ENCODE peak calls at places on chromosomes 1 and 21, in four cellular contexts. One of them, this sample, is unnamed.
A peak's percentile ranks its signal among the peaks of the same experiment; 100 is the strongest.

GRCh38 chr1:218209351-218209861 is 75.7 kb upstream of the RRP15 start:
- DNase-seq in IMR-90: peak; percentile 93
- DNase-seq in bronchial epithelial cell: peak; percentile 77
- DNase-seq in K562: no peak
- DNase-seq in this sample: no peak

GRCh38 chr21:41993744-41994143 is 16.4 kb downstream of the ZBTB21 start:
- DNase-seq in IMR-90: peak; percentile 93
- DNase-seq in bronchial epithelial cell: no peak
- DNase-seq in K562: no peak
- DNase-seq in this sample: no peak

GRCh38 chr1:234934611-234935033 is 194.0 kb downstream of the TOMM20 start:
- DNase-seq in IMR-90: peak; percentile 99
- DNase-seq in bronchial epithelial cell: peak; percentile 71
- DNase-seq in K562: no peak
- DNase-seq in this sample: no peak

GRCh38 chr1:110155878-110156522 is 5.7 kb downstream of the SLC6A17 start:
- DNase-seq in IMR-90: peak; percentile 63
- DNase-seq in bronchial epithelial cell: peak; percentile 45
- DNase-seq in K562: peak; percentile 79
- DNase-seq in this sample: peak; percentile 43

GRCh38 chr1:204074274-204075115 is 1.6 kb downstream of the SOX13 start:
- DNase-seq in IMR-90: peak; percentile 52
- DNase-seq in bronchial epithelial cell: peak; percentile 29
- DNase-seq in K562: no peak
- DNase-seq in this sample: no peak

GRCh38 chr1:203278087-203278884 is 27.0 kb upstream of the BTG2 start:
- DNase-seq in IMR-90: peak; percentile 81
- DNase-seq in bronchial epithelial cell: peak; percentile 68
- DNase-seq in K562: peak; percentile 43
- DNase-seq in this sample: no peak

GRCh38 chr1:59666106-59666505 is 148.6 kb upstream of the HOOK1 start:
- DNase-seq in IMR-90: no peak
- DNase-seq in bronchial epithelial cell: no peak
- DNase-seq in K562: no peak
- DNase-seq in this sample: no peak

GRCh38 chr1:218600968-218601367 is 255.8 kb downstream of the TGFB2 start:
- DNase-seq in IMR-90: no peak
- DNase-seq in bronchial epithelial cell: peak; percentile 82
- DNase-seq in K562: no peak
- DNase-seq in this sample: no peak

GRCh38 chr1:160494620-160495019 is 28.4 kb downstream of the SLAMF6 start:
- DNase-seq in IMR-90: no peak
- DNase-seq in bronchial epithelial cell: no peak
- DNase-seq in K562: no peak
- DNase-seq in this sample: no peak

GRCh38 chr1:200075938-200076546 is 48.5 kb downstream of the NR5A2 start:
- DNase-seq in IMR-90: peak; percentile 79
- DNase-seq in bronchial epithelial cell: peak; percentile 76
- DNase-seq in K562: no peak
- DNase-seq in this sample: no peak

GRCh38 chr1:25952851-25953401 is 44.9 kb downstream of the PAFAH2 start:
- DNase-seq in IMR-90: peak; percentile 58
- DNase-seq in bronchial epithelial cell: no peak
- DNase-seq in K562: no peak
- DNase-seq in this sample: no peak

GRCh38 chr1:199041173-199041914 is 402.5 kb downstream of the PTPRC start:
- DNase-seq in IMR-90: no peak
- DNase-seq in bronchial epithelial cell: no peak
- DNase-seq in K562: no peak
- DNase-seq in this sample: peak; percentile 81

GRCh38 chr1:167230437-167230836 is 9.8 kb downstream of the POU2F1 start:
- DNase-seq in IMR-90: no peak
- DNase-seq in bronchial epithelial cell: no peak
- DNase-seq in K562: no peak
- DNase-seq in this sample: no peak

GRCh38 chr1:209094384-209094783 is 489.1 kb upstream of the CAMK1G start:
- DNase-seq in IMR-90: no peak
- DNase-seq in bronchial epithelial cell: no peak
- DNase-seq in K562: no peak
- DNase-seq in this sample: no peak

GRCh38 chr1:55050283-55050682 is 10.9 kb downstream of the PCSK9 start:
- DNase-seq in IMR-90: peak; percentile 62
- DNase-seq in bronchial epithelial cell: no peak
- DNase-seq in K562: no peak
- DNase-seq in this sample: no peak

GRCh38 chr1:95002167-95002566 is 70.6 kb downstream of the ALG14 start:
- DNase-seq in IMR-90: no peak
- DNase-seq in bronchial epithelial cell: no peak
- DNase-seq in K562: no peak
- DNase-seq in this sample: no peak

GRCh38 chr1:79040424-79041089 is 34.0 kb upstream of the ADGRL4 start:
- DNase-seq in IMR-90: peak; percentile 16
- DNase-seq in bronchial epithelial cell: peak; percentile 31
- DNase-seq in K562: no peak
- DNase-seq in this sample: peak; percentile 61

GRCh38 chr1:198556969-198557368 is 16.5 kb upstream of the ATP6V1G3 start:
- DNase-seq in IMR-90: no peak
- DNase-seq in bronchial epithelial cell: no peak
- DNase-seq in K562: no peak
- DNase-seq in this sample: peak; percentile 81

GRCh38 chr1:236110137-236110536 is 32.2 kb upstream of the GPR137B start:
- DNase-seq in IMR-90: no peak
- DNase-seq in bronchial epithelial cell: no peak
- DNase-seq in K562: no peak
- DNase-seq in this sample: no peak

GRCh38 chr21:43611598-43612369 is 47.5 kb downstream of the HSF2BP start:
- DNase-seq in IMR-90: peak; percentile 95
- DNase-seq in bronchial epithelial cell: peak; percentile 57
- DNase-seq in K562: peak; percentile 68
- DNase-seq in this sample: peak; percentile 65

GRCh38 chr1:186474208-186474607 is 13.3 kb upstream of the PDC start:
- DNase-seq in IMR-90: peak; percentile 78
- DNase-seq in bronchial epithelial cell: peak; percentile 31
- DNase-seq in K562: no peak
- DNase-seq in this sample: no peak

GRCh38 chr1:223046011-223046410 is 97.0 kb downstream of the TLR5 start:
- DNase-seq in IMR-90: no peak
- DNase-seq in bronchial epithelial cell: no peak
- DNase-seq in K562: no peak
- DNase-seq in this sample: no peak

GRCh38 chr1:206050655-206051235 is 2.2 kb upstream of the RHEX start:
- DNase-seq in IMR-90: peak; percentile 2
- DNase-seq in bronchial epithelial cell: peak; percentile 76
- DNase-seq in K562: no peak
- DNase-seq in this sample: peak; percentile 99

GRCh38 chr1:162560303-162561036 is 1.1 kb upstream of the UAP1 start:
- DNase-seq in IMR-90: no peak
- DNase-seq in bronchial epithelial cell: no peak
- DNase-seq in K562: no peak
- DNase-seq in this sample: no peak

GRCh38 chr1:30748098-30748698 is 9.4 kb downstream of the LAPTM5 start:
- DNase-seq in IMR-90: no peak
- DNase-seq in bronchial epithelial cell: peak; percentile 81
- DNase-seq in K562: peak; percentile 34
- DNase-seq in this sample: peak; percentile 87

GRCh38 chr1:201430790-201431189 is 9.3 kb upstream of the TNNI1 start:
- DNase-seq in IMR-90: no peak
- DNase-seq in bronchial epithelial cell: no peak
- DNase-seq in K562: no peak
- DNase-seq in this sample: no peak

GRCh38 chr1:68051475-68051874 is 1.0 kb upstream of the DIRAS3 start:
- DNase-seq in IMR-90: peak; percentile 68
- DNase-seq in bronchial epithelial cell: peak; percentile 58
- DNase-seq in K562: no peak
- DNase-seq in this sample: no peak
- H3K4me3 ChIP-seq in IMR-90: peak overlapping the region; percentile 51
- H3K4me3 ChIP-seq in bronchial epithelial cell: peak overlapping the region; percentile 26
- H3K4me3 ChIP-seq in K562: no peak overlapping the region
- H3K4me3 ChIP-seq in this sample: no peak overlapping the region

DNA sequence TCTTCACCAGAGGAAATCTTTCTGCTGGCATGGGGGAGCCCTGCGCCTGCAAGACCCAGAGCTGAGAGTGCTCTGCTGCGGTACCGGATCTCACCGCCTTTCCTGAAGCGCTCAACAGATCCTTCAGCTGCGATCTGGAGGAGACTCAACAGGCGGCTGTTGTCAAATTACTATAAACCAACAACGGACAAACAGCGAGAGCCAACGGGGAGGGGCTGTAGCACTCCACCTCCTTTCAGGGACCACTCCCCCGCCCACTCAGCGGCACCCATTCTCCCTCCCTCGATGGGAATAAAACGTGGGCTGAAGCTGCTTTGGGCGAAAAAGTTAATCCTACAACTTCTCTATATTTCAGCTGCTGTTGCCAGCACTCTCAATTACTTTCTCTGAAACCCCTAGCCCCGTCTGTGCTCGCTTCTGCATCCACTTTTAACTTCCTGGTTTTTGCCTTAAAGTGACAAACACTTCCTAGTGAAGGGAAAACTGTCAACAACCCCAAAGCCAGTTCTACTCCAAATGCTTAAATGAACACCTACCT is at the start of gene FMO5:
- DNase-seq in IMR-90: peak; percentile 57
- DNase-seq in bronchial epithelial cell: peak; percentile 50
- DNase-seq in K562: peak; percentile 56
- DNase-seq in this sample: peak; percentile 74
- TF ChIP-seq CTCF in IMR-90: peak; percentile 6
- TF ChIP-seq CTCF in bronchial epithelial cell: peak; percentile 24
- TF ChIP-seq CTCF in K562: peak; percentile 21
- TF ChIP-seq CTCF in this sample: peak; percentile 1

DNA sequence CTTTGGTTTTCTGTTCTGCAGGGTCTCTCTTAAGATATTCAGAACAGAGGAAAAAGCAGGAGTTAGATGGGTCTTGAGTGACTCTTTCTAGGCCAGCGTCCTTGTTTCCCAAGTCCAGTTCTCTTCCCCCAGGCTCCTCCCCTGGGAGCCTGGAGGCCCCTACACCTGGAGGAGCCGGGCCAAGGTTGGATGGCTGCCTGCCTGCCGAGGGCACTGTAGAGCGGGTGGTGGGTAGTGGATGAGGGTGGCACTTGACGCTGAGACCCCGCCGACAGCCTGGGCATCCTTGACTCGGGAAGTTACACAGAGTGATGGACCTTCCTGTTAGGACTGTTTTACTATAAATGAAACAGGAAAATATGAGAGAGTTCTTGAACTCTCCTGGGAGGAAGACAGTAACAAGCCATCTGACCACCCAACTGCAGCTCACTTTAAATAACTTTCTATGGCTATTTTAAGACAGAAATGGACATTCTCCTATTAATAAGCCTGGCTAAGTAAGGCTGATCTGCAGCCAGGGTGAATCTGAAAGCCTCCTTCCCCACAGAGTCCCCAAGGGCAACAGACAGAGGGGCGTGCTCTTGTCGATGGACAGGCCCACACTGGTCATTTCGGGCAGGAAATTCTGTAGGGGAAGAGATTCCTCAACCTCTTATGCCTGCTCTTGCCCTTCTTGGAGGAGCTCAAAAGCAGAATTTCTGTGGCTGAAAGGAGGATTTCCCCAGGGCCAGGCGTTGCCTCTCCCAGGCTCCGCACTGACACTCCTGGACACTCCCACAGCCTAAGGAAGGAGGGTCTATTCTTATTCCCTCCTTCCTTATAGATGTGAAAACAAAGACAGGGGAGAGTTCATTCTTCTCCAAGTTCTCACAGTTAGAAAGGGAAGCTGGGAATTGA is 17.7 kb upstream of the KANK4 start:
- DNase-seq in IMR-90: no peak
- DNase-seq in bronchial epithelial cell: peak; percentile 49
- DNase-seq in K562: no peak
- DNase-seq in this sample: no peak
- H3K4me3 ChIP-seq in IMR-90: no peak overlapping the region
- H3K4me3 ChIP-seq in bronchial epithelial cell: no peak overlapping the region
- H3K4me3 ChIP-seq in K562: no peak overlapping the region
- H3K4me3 ChIP-seq in this sample: no peak overlapping the region

GRCh38 chr1:63866085-63866484 is 92.3 kb downstream of the ROR1 start:
- DNase-seq in IMR-90: no peak
- DNase-seq in bronchial epithelial cell: no peak
- DNase-seq in K562: no peak
- DNase-seq in this sample: no peak

GRCh38 chr1:63867429-63868176 is 93.8 kb downstream of the ROR1 start:
- DNase-seq in IMR-90: no peak
- DNase-seq in bronchial epithelial cell: no peak
- DNase-seq in K562: no peak
- DNase-seq in this sample: no peak

GRCh38 chr1:63865561-63865960 is 91.7 kb downstream of the ROR1 start:
- DNase-seq in IMR-90: no peak
- DNase-seq in bronchial epithelial cell: no peak
- DNase-seq in K562: no peak
- DNase-seq in this sample: no peak

GRCh38 chr1:63870152-63870551 is 96.3 kb downstream of the ROR1 start:
- DNase-seq in IMR-90: no peak
- DNase-seq in bronchial epithelial cell: no peak
- DNase-seq in K562: no peak
- DNase-seq in this sample: no peak

GRCh38 chr1:63868220-63868897 is 94.5 kb downstream of the ROR1 start:
- DNase-seq in IMR-90: peak; percentile 55
- DNase-seq in bronchial epithelial cell: peak; percentile 96
- DNase-seq in K562: no peak
- DNase-seq in this sample: no peak
- TF ChIP-seq CTCF in IMR-90: no peak
- TF ChIP-seq CTCF in bronchial epithelial cell: no peak
- TF ChIP-seq CTCF in K562: no peak
- TF ChIP-seq CTCF in this sample: no peak